ENCODE peak calls at places on chromosome 19, in six cellular contexts. C is epithelial cell of esophagus, V is fibroblast of lung, M is fibroblast of the aortic adventitia, U is thoracic aorta, I is breast epithelium. N is an unnamed sample.
A peak's percentile ranks its signal among the peaks of the same experiment; 100 is the strongest.

GRCh38 chr19:46753420-46754155 is 7.3 kb upstream of the STRN4 start:
- DNase-seq in C (peak; percentile 59), V (no peak), M (no peak), U (no peak), I (no peak), N (peak; percentile 69)

GRCh38 chr19:11881151-11881800 is 6.3 kb upstream of the ZNF69 start:
- DNase-seq in C (peak; percentile 59), V (peak; percentile 62), M (peak; percentile 65), U (no peak), I (peak; percentile 61), N (peak; percentile 30)

GRCh38 chr19:27741236-27741635 is 1471.7 kb downstream of the UQCRFS1 start:
- DNase-seq in C (no peak), V (no peak), M (no peak), U (no peak), I (no peak), N (no peak)

GRCh38 chr19:4713384-4713951 is 10.2 kb downstream of the DPP9 start:
- DNase-seq in C (peak; percentile 100), V (peak; percentile 96), M (peak; percentile 92), U (no peak), I (peak; percentile 93), N (peak; percentile 99)

GRCh38 chr19:57351867-57352266 is 796 bp downstream of the ZNF304 start:
- DNase-seq in C (peak; percentile 55), V (no peak), M (peak; percentile 2), U (no peak), I (no peak), N (no peak)

GRCh38 chr19:4338441-4339350 is at the start of gene STAP2:
- DNase-seq in C (peak; percentile 92), V (no peak), M (no peak), U (no peak), I (peak; percentile 79), N (peak; percentile 52)

GRCh38 chr19:29378126-29378525 is 147.7 kb upstream of the VSTM2B start:
- DNase-seq in C (no peak), V (no peak), M (no peak), U (no peak), I (no peak), N (no peak)

GRCh38 chr19:1046117-1046626 is 6.3 kb downstream of the ABCA7 start:
- DNase-seq in C (no peak), V (no peak), M (no peak), U (no peak), I (no peak), N (no peak)

GRCh38 chr19:572891-573825 is 762 bp downstream of the BSG start:
- DNase-seq in C (peak; percentile 63), V (peak; percentile 65), M (peak; percentile 69), U (no peak), I (no peak), N (peak; percentile 72)

GRCh38 chr19:30570194-30570593 is 198.0 kb downstream of the ZNF536 start:
- DNase-seq in C (no peak), V (no peak), M (no peak), U (no peak), I (no peak), N (no peak)

GRCh38 chr19:8611391-8611883 is 922 bp upstream of the ADAMTS10 start:
- DNase-seq in C (no peak), V (no peak), M (no peak), U (no peak), I (no peak), N (no peak)

GRCh38 chr19:55482967-55483671 is 1.9 kb upstream of the NAT14 start:
- DNase-seq in C (no peak), V (no peak), M (no peak), U (no peak), I (no peak), N (no peak)

GRCh38 chr19:7595466-7596133 is at the start of gene CAMSAP3:
- DNase-seq in C (peak; percentile 69), V (no peak), M (peak; percentile 13), U (no peak), I (no peak), N (peak; percentile 36)

GRCh38 chr19:44894946-44895345 is 3.9 kb downstream of the TOMM40 start:
- DNase-seq in C (no peak), V (no peak), M (no peak), U (no peak), I (no peak), N (no peak)

GRCh38 chr19:6270822-6271221 is 9.0 kb downstream of the MLLT1 start:
- DNase-seq in C (no peak), V (no peak), M (no peak), U (no peak), I (no peak), N (no peak)

GRCh38 chr19:48780684-48781391 is 25.5 kb downstream of the FGF21 start:
- DNase-seq in C (peak; percentile 12), V (peak; percentile 86), M (peak; percentile 45), U (no peak), I (no peak), N (peak; percentile 46)

GRCh38 chr19:33763661-33764343 is 32.9 kb upstream of the KCTD15 start:
- DNase-seq in C (no peak), V (no peak), M (no peak), U (no peak), I (no peak), N (no peak)

GRCh38 chr19:17981611-17982010 is 14.7 kb downstream of the KCNN1 start:
- DNase-seq in C (no peak), V (no peak), M (no peak), U (no peak), I (no peak), N (no peak)

GRCh38 chr19:460877-461609 is at the start of gene SHC2:
- DNase-seq in C (no peak), V (no peak), M (no peak), U (no peak), I (no peak), N (no peak)

GRCh38 chr19:38388310-38389100 is at the start of gene SPRED3:
- DNase-seq in C (peak; percentile 63), V (peak; percentile 70), M (no peak), U (no peak), I (no peak), N (peak; percentile 68)

DNA sequence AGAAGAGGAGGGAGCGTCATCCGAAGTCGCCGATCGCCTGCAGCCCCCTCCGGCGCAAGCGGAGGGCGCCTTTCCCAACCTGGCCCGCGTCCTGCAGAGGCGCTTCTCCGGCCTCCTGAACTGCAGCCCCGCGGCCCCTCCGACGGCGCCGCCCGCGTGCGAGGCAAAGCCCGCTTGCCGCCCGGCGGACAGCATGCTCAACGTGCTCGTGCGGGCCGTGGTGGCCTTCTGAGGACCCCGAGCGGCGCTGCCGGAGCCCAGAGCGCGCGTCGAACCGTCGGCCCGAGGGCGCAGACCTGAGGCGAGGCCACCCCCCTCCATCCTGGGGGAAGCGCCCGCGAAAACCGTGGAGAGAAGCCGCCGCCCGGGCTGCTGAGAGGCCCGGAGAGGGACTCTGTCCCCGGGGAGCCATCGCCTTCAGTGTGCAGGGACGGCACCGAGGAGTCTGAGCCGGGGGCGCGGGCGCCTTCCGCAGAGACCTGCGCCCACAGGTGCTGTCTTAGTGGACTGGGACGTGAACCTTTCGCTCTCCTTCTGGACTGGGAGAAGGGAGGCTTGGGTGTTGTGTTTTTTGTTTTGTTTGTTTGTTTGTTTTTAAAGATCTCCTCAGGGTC is 3.5 kb downstream of the IER2 start:
- DNase-seq in C (no peak), V (peak; percentile 51), M (peak; percentile 44), U (no peak), I (no peak), N (peak; percentile 29)
- TF ChIP-seq CTCF in C (no peak), V (no peak), M (no peak), U (no peak), I (no peak), N (no peak)

GRCh38 chr19:35740108-35740422 is 2.2 kb downstream of the IGFLR1 start:
- DNase-seq in C (no peak), V (no peak), M (no peak), U (no peak), I (no peak), N (no peak)

GRCh38 chr19:35739275-35740107 is 2.8 kb downstream of the IGFLR1 start:
- DNase-seq in C (no peak), V (no peak), M (no peak), U (no peak), I (no peak), N (no peak)

GRCh38 chr19:35742121-35742724 is at the start of gene IGFLR1:
- DNase-seq in C (no peak), V (no peak), M (no peak), U (no peak), I (no peak), N (no peak)

GRCh38 chr19:35741216-35741541 is 1.1 kb downstream of the IGFLR1 start:
- DNase-seq in C (no peak), V (no peak), M (no peak), U (no peak), I (no peak), N (no peak)

DNA sequence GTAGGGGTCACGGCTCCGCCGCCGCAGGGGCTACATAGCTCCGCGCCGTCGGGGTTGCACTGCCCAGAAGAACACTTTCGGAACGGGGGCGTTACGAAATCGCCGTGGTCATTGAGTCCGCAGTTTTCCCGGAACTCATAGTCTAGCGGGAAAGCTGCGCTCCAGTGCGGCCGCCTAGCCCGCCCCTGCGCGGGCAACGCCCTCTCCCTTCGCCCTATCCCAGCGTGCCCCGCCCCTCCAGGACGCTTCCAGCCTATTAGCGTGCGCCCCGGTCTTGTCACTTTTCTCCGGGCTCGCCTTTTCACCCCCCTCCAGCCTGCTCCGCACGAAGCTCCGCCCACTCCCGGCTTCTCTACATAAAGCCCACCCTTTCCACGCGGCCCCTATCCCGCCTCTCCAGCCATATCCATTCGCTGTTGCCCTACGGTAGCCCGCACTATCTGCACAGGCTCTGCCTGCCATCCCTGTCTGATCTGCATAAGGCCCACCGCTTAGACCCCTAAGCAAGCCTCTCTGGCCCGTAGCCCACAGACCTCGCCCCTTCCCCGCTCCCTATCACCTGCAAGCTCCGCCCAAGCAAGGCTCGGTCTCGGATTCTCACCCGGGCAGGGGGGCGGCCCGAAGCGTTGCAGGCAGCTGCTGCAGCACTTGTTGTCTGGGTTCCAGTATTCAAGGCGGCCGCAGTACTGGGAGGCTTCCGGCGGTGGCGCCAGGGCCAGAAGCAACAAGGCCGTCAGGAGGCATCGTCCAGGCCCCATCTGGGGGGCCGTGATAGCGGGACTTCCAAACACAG is 1.6 kb downstream of the IGFLR1 start:
- DNase-seq in C (peak; percentile 97), V (peak; percentile 95), M (peak; percentile 94), U (peak; percentile 96), I (peak; percentile 97), N (peak; percentile 98)
- TF ChIP-seq CTCF in C (peak; percentile 28), V (no peak), M (peak; percentile 23), U (peak; percentile 21), I (no peak), N (no peak)

GRCh38 chr19:2611483-2612464 is 90.7 kb downstream of the GNG7 start:
- DNase-seq in C (no peak), V (no peak), M (no peak), U (no peak), I (no peak), N (no peak)
- TF ChIP-seq CTCF in C (no peak), V (no peak), M (no peak), U (no peak), I (no peak), N (no peak)

DNA sequence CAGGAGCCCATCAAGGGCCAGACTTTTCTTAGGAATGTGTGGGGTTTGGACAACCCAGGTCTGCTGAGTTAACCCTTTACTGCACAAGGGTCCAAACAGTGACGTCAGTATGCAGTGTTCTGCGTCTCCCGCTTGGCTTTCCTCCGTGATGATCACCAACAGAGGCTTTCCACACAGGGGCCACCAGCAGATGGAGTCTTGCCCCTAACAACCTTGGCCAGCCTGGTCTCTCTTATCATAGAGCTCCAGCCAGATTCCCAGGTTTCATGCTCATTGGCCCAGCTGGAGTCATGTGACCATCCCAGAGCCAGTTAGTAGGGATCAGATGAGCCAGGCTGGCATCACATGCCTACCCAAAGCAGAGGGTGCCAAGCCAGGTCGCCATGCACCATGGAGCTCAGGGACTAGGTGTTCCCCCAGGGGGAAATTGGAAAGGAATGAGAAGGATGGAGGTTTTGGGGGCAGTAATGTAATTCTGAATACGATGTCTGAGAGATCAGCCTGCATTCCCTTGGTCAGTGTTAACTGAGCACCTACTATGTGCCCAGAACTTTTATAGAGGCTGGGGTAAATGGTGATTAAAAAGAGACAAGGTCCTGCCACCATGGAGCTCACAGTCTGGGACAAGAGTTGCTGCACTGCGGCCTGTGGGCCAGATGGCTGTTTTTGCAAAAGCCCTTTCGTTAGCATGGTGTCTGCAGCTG is 61.2 kb downstream of the MYH14 start:
- DNase-seq in C (no peak), V (no peak), M (no peak), U (no peak), I (no peak), N (no peak)
- TF ChIP-seq CTCF in C (no peak), V (no peak), M (no peak), U (no peak), I (no peak), N (no peak)